ENCODE peak calls at places on chromosomes 16 and 17, in nine cellular contexts. U is A549, T is ovary, O is stomach, H is H1, Z is suprapubic skin, X is sigmoid colon, N is tibial nerve, M is GM12878. A is an unnamed sample.

GRCh38 chr17:44353656-44354331 is 8.7 kb downstream of the GRN start:
- DNase-seq in M (no peak), O (peak), N (no peak), Z (no peak), H (peak), X (no peak), U (no peak), T (peak), A (peak)

GRCh38 chr16:86578499-86579267 is at the start of gene FOXL1:
- DNase-seq in O (no peak), U (no peak), M (no peak), H (peak), T (no peak), X (no peak), Z (no peak), N (no peak), A (no peak)

GRCh38 chr17:20008242-20009051 is 712 bp upstream of the SPECC1 start:
- DNase-seq in Z (no peak), M (no peak), N (no peak), T (peak), H (no peak), X (no peak), U (peak), O (no peak), A (peak)

GRCh38 chr17:6244796-6245195 is 174.6 kb downstream of the WSCD1 start:
- DNase-seq in U (no peak), Z (no peak), M (no peak), O (no peak), X (no peak), H (no peak), N (no peak), T (no peak), A (no peak)

GRCh38 chr17:2724783-2725164 is 13.2 kb upstream of the CLUH start:
- DNase-seq in H (peak), Z (no peak), N (no peak), O (peak), X (no peak), U (peak), T (no peak), M (no peak), A (peak)

GRCh38 chr16:26705346-26705745 is 361.4 kb upstream of the C16orf82 start:
- DNase-seq in N (no peak), X (no peak), O (no peak), H (no peak), U (no peak), M (no peak), T (no peak), Z (no peak), A (no peak)

GRCh38 chr17:79874329-79874981 is 35.2 kb upstream of the CBX4 start:
- DNase-seq in X (no peak), T (no peak), O (no peak), Z (no peak), U (peak), N (no peak), H (no peak), M (no peak), A (no peak)

GRCh38 chr17:43645765-43646481 is 15.8 kb downstream of the MEOX1 start:
- DNase-seq in T (peak), O (peak), U (no peak), Z (peak), N (peak), H (peak), X (peak), M (no peak), A (peak)

GRCh38 chr17:34913001-34913400 is 48.3 kb downstream of the CCT6B start:
- DNase-seq in X (no peak), M (no peak), H (no peak), O (no peak), U (no peak), T (no peak), Z (no peak), N (no peak), A (no peak)

GRCh38 chr16:30602595-30603277 is 7.5 kb downstream of the ZNF689 start:
- DNase-seq in N (no peak), Z (no peak), X (no peak), O (no peak), M (no peak), U (no peak), T (no peak), H (no peak), A (no peak)

GRCh38 chr16:58459344-58460218 is 40.4 kb upstream of the NDRG4 start:
- DNase-seq in N (no peak), T (no peak), U (peak), Z (no peak), O (no peak), H (no peak), X (no peak), M (no peak), A (no peak)

GRCh38 chr17:7130626-7131467 is 16.2 kb upstream of the ASGR2 start:
- DNase-seq in O (no peak), T (no peak), N (no peak), H (no peak), X (no peak), U (no peak), Z (no peak), M (no peak), A (no peak)

GRCh38 chr16:73873643-73874042 is 423.0 kb upstream of the PSMD7 start:
- DNase-seq in M (no peak), O (no peak), H (no peak), N (no peak), U (no peak), T (no peak), Z (no peak), X (no peak), A (no peak)

GRCh38 chr17:44344939-44345496 is at the start of gene GRN:
- DNase-seq in O (peak), M (peak), N (peak), Z (peak), H (peak), T (peak), U (peak), X (peak), A (peak)

GRCh38 chr17:27381007-27381501 is 75.2 kb upstream of the KSR1 start:
- DNase-seq in H (peak), M (peak), N (peak), U (peak), O (peak), X (peak), T (peak), Z (peak), A (peak)

DNA sequence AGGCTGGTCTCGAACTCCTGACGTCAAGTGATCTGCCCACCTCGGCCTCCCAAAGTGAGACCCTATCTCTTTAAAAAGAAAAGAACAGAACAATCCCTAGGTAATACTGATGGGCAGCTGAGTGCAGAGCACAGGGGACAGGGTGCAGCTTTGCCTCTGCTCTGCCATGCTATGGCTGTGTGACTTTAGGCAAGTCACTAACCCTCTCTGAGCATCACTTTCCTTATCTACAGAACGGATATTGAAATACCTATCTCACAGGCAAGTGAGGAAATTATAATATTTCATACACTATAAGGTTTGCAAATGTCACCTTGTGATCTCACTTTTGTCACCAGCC is 4.1 kb downstream of the CASKIN2 start:
- DNase-seq in X (no peak), O (no peak), M (no peak), Z (no peak), T (no peak), N (no peak), U (no peak), H (no peak), A (no peak)
- H3K4me3 ChIP-seq in X (no peak), O (peak), M (no peak), Z (peak), T (no peak), N (no peak), U (no peak), H (no peak), A (no peak)

DNA sequence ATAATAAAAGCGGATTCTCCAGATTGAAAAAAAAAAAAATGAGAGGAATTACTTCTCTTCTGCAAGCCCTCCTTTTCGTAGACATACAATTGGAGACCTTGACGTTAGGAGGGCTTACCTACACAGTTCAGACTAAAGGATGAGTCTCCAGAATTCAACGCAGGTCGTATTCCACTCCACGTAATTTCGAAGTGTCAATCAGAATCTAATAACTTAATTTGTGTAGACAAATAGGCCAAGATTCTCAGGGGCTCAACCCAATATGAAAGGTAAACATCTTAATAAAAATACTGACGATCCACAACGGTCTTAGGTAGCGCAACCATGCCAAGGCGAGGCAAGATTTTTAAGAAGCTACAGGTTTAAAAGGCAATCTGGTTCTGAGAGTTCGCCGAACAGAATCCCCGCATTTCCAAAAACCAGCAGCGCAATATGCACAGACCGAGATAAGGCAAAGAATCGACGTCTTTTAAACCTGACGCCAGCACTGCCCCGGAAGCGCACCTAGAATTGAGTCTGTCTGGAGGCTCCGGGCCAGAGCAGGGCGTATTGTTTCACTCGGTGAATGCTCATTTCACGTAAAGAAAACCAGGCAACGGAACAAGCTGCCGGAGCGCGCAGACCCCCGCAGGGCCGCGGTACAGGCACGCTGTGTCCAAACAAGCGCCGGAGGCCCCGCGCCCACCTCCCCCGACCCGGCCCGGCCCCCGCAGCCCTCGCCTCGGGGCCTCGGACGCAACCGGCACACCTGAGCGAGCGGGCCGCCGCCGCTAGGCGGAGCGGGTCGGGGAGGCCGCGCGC is 623 bp downstream of the MBTPS1 start:
- DNase-seq in N (no peak), U (peak), H (no peak), X (no peak), Z (no peak), O (peak), T (peak), M (no peak), A (peak)
- TF ChIP-seq EP300 in N (no peak), U (no peak), H (no peak), X (no peak), Z (no peak), O (no peak), T (no peak), M (no peak), A (no peak)

DNA sequence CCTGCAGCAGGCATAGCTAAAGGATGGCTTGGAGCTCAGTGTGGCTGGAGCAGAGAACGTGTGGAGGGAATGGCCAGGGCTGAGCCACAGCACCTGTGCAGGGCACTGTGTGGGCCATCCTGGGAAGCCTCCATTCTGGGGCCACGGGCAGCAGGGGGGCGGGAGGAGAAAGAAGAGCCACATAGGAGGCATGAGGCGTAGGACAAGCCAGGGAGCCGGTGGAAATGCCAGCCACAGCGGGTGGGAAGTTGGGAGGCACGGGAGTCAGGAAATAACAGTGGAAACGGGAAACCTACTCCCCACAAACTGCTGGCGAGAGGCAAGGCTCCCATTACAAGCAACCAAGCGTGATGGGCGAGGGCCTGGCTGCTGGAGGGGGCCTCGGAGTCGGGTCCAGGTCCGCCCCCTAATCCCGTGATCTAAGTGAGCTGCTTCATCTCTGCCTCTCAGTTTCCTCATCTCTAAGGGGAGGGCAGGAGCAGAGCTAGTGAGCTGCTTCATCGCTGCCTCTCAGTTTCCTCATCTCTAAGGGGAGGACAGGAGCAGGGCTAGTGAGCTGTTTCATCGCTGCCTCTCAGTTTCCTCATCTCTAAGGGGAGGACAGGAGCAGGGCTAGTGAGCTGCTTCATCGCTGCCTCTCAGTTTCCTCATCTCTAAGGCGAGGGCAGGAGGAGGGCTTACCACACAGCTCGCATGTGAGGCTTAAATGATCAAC is 104.9 kb downstream of the ADCY9 start:
- DNase-seq in M (no peak), O (no peak), X (no peak), Z (no peak), N (no peak), T (no peak), H (peak), U (no peak), A (no peak)
- H3K4me3 ChIP-seq in M (no peak), O (no peak), X (no peak), Z (no peak), N (no peak), T (no peak), H (no peak), U (no peak), A (no peak)

GRCh38 chr17:29588561-29589411 is 662 bp downstream of the GIT1 start:
- DNase-seq in M (no peak), O (no peak), U (peak), Z (no peak), H (peak), N (no peak), X (no peak), T (peak), A (peak)

GRCh38 chr17:29590261-29590978 is 972 bp upstream of the GIT1 start:
- DNase-seq in N (no peak), O (no peak), Z (no peak), T (peak), U (peak), H (peak), X (peak), M (no peak), A (peak)

GRCh38 chr17:29590979-29591736 is 1.7 kb upstream of the GIT1 start:
- DNase-seq in N (no peak), T (no peak), Z (no peak), X (peak), U (peak), O (no peak), H (no peak), M (no peak), A (peak)

GRCh38 chr17:29588017-29588557 is 1.4 kb downstream of the GIT1 start:
- DNase-seq in X (no peak), Z (no peak), H (no peak), N (no peak), M (no peak), T (no peak), O (no peak), U (no peak), A (no peak)

DNA sequence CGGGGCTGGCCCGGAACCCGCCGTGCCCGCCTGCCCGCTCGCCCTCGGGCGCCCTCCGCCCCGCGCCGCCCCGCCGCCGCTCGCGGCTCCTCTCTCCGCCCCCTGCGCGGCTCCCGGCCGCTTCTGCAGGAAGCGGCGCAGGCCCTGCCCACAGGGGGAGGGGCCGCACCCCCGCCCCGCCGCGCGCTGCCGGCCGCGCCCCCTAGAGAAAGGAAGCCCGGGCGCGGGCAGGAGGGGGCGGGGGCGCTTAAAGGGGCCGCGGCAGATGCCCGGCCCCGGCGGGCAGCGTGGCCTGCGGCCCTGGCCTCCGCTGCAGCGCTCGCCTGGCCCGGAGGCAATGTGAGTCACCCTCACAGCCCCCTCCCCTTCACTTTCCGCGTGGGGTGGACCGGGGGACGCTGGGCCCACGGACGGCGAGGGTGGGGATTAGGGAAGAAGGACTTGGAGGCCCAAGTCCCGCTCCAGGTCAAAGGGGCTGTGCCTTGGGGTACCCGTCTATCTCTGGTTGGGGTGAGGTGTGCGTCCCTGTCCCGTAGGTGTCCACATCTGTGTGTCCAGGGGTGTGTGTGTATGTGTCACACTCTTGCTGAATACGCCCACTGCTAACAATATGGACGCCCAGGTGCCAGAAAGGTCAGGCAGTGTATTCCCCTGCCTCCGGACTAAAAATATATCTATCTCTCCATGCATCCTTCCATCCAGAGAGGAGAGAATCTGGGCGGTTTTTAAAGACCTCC is at the start of gene GIT1:
- DNase-seq in T (peak), O (peak), N (peak), Z (no peak), X (peak), M (no peak), H (peak), U (peak), A (peak)
- TF ChIP-seq EP300 in T (no peak), O (no peak), N (peak), Z (no peak), X (no peak), M (no peak), H (no peak), U (no peak), A (no peak)